ENCODE peak calls at places on chromosomes 4 and X, in five cellular contexts. V, D, E, H and J are unnamed samples.

GRCh38 chr4:163245044-163245443 is 78.4 kb upstream of the NAF1 start:
- DNase-seq in E (no peak), V (no peak), D (no peak), H (no peak), J (no peak)

GRCh38 chr4:185679523-185679922 is 132.5 kb downstream of the SORBS2 start:
- DNase-seq in E (no peak), D (no peak), V (no peak), H (no peak), J (no peak)

GRCh38 chr4:67048530-67048929 is 496.8 kb downstream of the CENPC start:
- DNase-seq in V (no peak), H (no peak), D (no peak), E (no peak), J (no peak)

GRCh38 chr4:8303485-8304281 is 34.1 kb downstream of the HTRA3 start:
- DNase-seq in V (peak), E (no peak), D (peak), H (peak), J (no peak)

GRCh38 chrX:69503228-69503834 is 795 bp upstream of the NALF2 start:
- DNase-seq in E (no peak), D (no peak), V (no peak), H (no peak), J (peak)

GRCh38 chrX:114580336-114580735 is 3.5 kb upstream of the HTR2C start:
- DNase-seq in V (no peak), D (peak), H (no peak), E (no peak), J (no peak)

GRCh38 chr4:12729384-12729783 is 754.8 kb downstream of the RAB28 start:
- DNase-seq in H (no peak), V (no peak), E (no peak), D (peak), J (no peak)

GRCh38 chr4:172919269-172919668 is 249.3 kb upstream of the GALNT7 start:
- DNase-seq in D (no peak), E (no peak), V (no peak), H (no peak), J (no peak)

GRCh38 chr4:113574636-113575103 is 186.9 kb downstream of the CAMK2D start:
- DNase-seq in D (peak), V (peak), H (no peak), E (no peak), J (no peak)

GRCh38 chr4:53676402-53676871 is 85.2 kb upstream of the LNX1 start:
- DNase-seq in H (no peak), V (peak), D (no peak), E (no peak), J (no peak)

GRCh38 chr4:54879576-54879975 is 221.8 kb downstream of the KIT start:
- DNase-seq in H (no peak), D (no peak), V (peak), E (no peak), J (no peak)

GRCh38 chr4:80086296-80086695 is 13.3 kb upstream of the ANTXR2 start:
- DNase-seq in D (no peak), H (no peak), V (peak), E (no peak), J (no peak)

GRCh38 chrX:84046403-84046984 is 141.5 kb downstream of the RPS6KA6 start:
- DNase-seq in H (no peak), E (no peak), V (peak), D (peak), J (no peak)

GRCh38 chrX:82058728-82059127 is 856.8 kb downstream of the SH3BGRL start:
- DNase-seq in V (no peak), E (no peak), H (no peak), D (no peak), J (no peak)

GRCh38 chr4:185924458-185924857 is 112.5 kb upstream of the SORBS2 start:
- DNase-seq in V (no peak), D (no peak), E (no peak), H (no peak), J (no peak)

GRCh38 chr4:173318648-173319211 is 15.4 kb downstream of the HMGB2 start:
- DNase-seq in E (no peak), V (peak), H (no peak), D (no peak), J (no peak)

GRCh38 chrX:40272141-40272540 is 174.4 kb upstream of the BCOR start:
- DNase-seq in D (no peak), E (no peak), H (no peak), V (no peak), J (no peak)

GRCh38 chrX:40268126-40268525 is 170.4 kb upstream of the BCOR start:
- DNase-seq in V (no peak), E (no peak), H (no peak), D (no peak), J (no peak)

GRCh38 chrX:40266490-40267333 is 169.0 kb upstream of the BCOR start:
- DNase-seq in V (peak), H (peak), E (peak), D (peak), J (peak)

GRCh38 chrX:40262641-40263560 is 165.1 kb upstream of the BCOR start:
- DNase-seq in V (peak), H (no peak), E (no peak), D (no peak), J (no peak)

DNA sequence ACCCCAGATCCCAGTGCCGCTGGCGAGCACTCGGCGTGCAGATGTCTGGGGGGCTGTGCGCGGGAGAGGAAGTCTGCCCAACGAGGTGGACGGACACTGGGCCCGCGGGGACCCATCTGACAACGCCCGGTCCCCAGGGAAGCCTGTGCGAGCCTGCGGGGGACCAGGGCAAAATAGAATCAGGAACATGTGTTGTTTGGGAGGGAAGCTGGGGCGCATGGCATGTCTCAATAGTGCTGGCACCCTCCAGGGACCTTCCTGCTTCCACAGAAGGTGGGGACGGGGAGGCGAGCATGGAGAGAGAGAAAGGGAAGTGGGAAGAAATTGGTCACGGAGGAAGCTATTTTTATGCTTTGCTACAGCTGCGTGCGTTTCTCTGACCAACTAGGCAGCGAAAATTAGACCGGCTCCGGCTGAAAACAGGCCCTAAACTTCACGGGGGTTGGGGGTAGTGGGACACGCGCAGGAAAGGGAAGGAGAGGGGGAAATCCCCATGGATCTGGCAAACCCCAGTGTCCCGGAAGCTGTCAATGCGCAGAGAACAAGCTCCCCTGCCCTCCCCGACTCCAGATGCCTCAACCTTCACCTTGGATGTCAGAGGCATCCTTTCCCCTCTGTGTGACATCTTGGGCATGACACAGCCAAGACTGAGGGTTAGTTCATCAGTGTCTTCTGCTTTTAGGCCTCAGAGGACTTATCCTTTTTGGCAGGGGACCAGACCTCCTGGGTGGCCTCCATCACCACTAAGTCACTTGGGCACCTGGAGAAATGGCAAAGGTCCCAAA is 169.8 kb upstream of the BCOR start:
- DNase-seq in E (peak), D (no peak), V (no peak), H (no peak), J (no peak)
- H3K27ac ChIP-seq in E (peak), D (no peak), V (no peak), H (peak), J (no peak)

GRCh38 chr4:674172-675035 is at the start of the genes ATP5ME and MYL5:
- DNase-seq in H (peak), D (peak), E (peak), V (peak), J (peak)

GRCh38 chr4:677431-678293 is 3.3 kb downstream of the MYL5 start:
- DNase-seq in D (no peak), E (no peak), V (peak), H (no peak), J (peak)

GRCh38 chr4:676871-677235 is 2.5 kb downstream of the MYL5 start:
- DNase-seq in H (no peak), E (no peak), D (no peak), V (no peak), J (no peak)

GRCh38 chr4:675036-675804 is 878 bp downstream of the MYL5 start:
- DNase-seq in D (no peak), H (no peak), E (no peak), V (no peak), J (no peak)

GRCh38 chr4:675980-676870 is 1.9 kb downstream of the MYL5 start:
- DNase-seq in V (no peak), H (no peak), D (no peak), E (no peak), J (no peak)
- H3K27ac ChIP-seq in V (no peak), H (no peak), D (no peak), E (no peak), J (no peak)

DNA sequence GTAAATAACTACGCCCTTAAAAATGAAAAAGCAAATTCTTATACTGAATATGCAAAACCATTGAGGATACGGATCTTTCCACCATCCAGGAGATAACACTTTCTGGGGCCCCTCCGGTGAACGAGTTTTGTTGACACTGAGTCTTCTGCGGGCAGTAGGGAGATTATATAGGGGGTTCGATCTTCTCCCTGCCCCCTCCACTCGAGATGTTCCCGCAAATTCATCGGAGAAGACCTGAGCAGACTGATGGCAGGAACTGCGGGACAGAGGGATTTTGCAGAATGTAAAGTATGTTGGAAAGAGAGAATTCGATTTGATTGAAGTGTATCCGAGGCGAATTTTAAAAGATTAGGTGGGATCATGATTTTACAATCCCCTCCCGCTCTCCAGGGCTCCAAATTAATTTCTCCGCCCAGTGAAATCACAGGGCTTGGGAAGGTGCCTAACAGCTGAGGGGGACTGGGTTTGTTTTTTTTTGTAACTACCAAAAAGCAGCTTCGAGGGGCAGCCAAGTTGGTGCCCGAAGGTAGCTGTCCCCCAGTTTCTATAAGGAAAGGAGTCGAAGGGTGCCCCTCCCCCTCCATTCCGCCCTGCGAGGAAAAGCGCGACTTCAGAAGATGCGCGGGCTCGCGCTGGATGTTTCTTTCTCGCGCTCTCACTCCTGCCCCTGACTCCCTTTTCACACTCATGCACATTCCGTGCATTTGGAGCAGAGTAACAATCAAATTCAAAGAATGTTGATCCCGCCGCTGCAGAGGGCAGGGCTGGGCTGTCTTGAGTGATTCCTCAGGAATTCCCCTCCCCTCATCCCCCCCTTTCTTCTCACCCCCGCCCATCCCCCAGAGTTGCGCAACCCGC is 1.2 kb downstream of the TMEM255A start:
- DNase-seq in E (no peak), V (no peak), D (peak), H (no peak), J (no peak)
- H3K27ac ChIP-seq in E (no peak), V (no peak), D (no peak), H (no peak), J (no peak)

GRCh38 chrX:130340271-130340670 is 552 bp downstream of the SLC25A14 start:
- DNase-seq in V (no peak), E (no peak), H (no peak), D (no peak), J (no peak)
- H3K27ac ChIP-seq in V (peak), E (peak), H (no peak), D (no peak), J (no peak)

DNA sequence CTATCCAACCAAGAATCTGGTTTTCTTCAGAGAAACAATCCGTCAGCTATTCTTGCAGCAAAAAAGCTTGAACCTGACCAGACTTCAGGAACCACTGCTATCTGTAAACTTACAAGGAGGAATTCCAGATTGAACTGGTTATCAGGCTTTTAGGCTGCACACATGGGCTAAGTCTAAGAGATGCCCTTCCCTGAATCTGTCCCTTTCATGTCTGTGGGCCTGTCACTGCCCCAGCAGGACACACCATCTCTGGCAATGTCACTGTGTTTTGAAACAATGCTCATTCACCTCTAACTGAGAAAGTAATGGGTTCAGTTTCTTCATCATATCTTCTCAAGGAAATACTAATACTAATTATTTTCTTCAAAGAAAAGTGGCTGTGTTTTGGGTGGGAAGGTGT is 72.8 kb downstream of the PARM1 start:
- DNase-seq in E (no peak), H (no peak), V (no peak), D (no peak), J (no peak)
- H3K27ac ChIP-seq in E (peak), H (no peak), V (no peak), D (no peak), J (no peak)

DNA sequence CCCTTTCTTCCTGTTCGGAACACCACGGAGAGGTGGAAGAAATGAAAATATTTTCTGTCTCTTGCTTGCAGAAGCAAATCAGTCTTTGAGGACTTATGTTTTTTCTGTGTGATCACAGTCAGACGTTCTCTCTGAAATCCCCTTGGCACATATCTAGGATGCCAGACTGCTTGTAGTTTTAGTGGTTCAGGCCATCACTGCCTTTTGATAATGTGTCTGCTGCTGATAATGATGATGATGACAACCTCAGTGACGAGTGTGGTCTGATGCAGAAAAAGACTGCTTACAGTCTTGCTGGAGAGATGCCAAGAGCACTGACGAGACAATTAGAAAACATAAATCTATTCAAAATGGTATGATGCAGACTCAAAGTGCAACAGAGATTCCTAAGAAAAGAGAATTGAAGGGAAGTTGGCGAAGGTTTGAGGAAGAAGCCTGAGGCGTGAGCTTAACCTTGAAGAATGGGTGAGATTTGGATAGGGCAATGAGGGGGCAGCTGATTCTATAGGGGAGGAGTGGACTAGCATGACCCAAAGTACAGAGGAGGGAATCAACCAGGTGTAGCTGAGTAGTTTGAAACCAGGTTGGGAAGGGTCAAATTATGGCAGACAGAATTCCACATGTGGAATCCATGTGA is 7.9 kb downstream of the RAB33A start:
- DNase-seq in D (no peak), V (no peak), H (no peak), E (no peak), J (no peak)
- H3K27ac ChIP-seq in D (no peak), V (no peak), H (no peak), E (no peak), J (no peak)

DNA sequence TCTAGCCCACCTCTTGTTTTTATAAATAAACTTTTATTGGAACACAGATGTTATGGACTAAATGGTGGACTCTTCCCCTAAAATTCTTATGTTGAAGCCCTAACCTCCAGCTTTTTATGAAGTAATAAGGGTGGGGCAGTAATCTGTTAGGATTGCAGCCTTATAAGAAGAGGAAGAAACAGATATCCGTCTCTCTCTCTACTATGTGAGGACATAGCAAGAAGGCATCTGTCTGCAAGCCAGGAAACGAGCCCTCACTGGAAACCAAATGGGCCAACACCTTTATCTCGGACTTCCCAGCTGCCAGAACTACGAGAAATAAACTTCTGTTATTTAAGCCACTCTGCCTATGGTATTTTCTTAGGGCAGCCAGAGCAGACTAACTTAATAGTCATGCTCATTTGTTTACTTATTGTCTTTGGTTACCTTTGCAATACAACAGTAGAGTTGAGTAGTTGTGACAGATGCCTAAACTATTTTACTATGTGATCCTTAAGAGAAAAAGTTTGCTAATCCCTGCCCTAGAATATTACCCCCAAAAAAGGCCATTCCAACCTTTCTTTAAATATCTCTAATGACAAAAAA is 67.4 kb downstream of the MANBA start:
- DNase-seq in D (no peak), V (peak), E (no peak), H (no peak), J (no peak)
- H3K27ac ChIP-seq in D (no peak), V (no peak), E (no peak), H (no peak), J (no peak)

GRCh38 chrX:18885317-18886004 is 98.5 kb downstream of the PHKA2 start:
- DNase-seq in D (no peak), V (no peak), H (no peak), E (no peak), J (peak)
- H3K27ac ChIP-seq in D (no peak), V (no peak), H (peak), E (peak), J (peak)